ENCODE peak calls at places on chromosomes 6 and 20, in six cellular contexts. One of them, this sample, is unnamed.
A peak's percentile ranks its signal among the peaks of the same experiment; 100 is the strongest.

GRCh38 chr6:157556671-157557430 is 175.9 kb downstream of the ZDHHC14 start:
- DNase-seq in cardiac fibroblast: no peak
- DNase-seq in lung: no peak
- DNase-seq in IMR-90: no peak
- DNase-seq in psoas muscle: no peak
- DNase-seq in CD8-positive, alpha-beta T cell: no peak
- DNase-seq in this sample: peak; percentile 72

GRCh38 chr6:121216928-121217327 is 117.4 kb downstream of the TBC1D32 start:
- DNase-seq in cardiac fibroblast: peak; percentile 5
- DNase-seq in lung: no peak
- DNase-seq in IMR-90: peak; percentile 58
- DNase-seq in psoas muscle: no peak
- DNase-seq in CD8-positive, alpha-beta T cell: no peak
- DNase-seq in this sample: no peak

GRCh38 chr20:61767776-61768494 is 297.7 kb downstream of the TAF4 start:
- DNase-seq in cardiac fibroblast: no peak
- DNase-seq in lung: no peak
- DNase-seq in IMR-90: no peak
- DNase-seq in psoas muscle: no peak
- DNase-seq in CD8-positive, alpha-beta T cell: no peak
- DNase-seq in this sample: no peak

GRCh38 chr20:45036044-45036755 is 64.7 kb downstream of the KCNS1 start:
- DNase-seq in cardiac fibroblast: peak; percentile 63
- DNase-seq in lung: no peak
- DNase-seq in IMR-90: peak; percentile 80
- DNase-seq in psoas muscle: no peak
- DNase-seq in CD8-positive, alpha-beta T cell: no peak
- DNase-seq in this sample: no peak

GRCh38 chr20:63826753-63827152 is 4.3 kb downstream of the ZBTB46 start:
- DNase-seq in cardiac fibroblast: no peak
- DNase-seq in lung: no peak
- DNase-seq in IMR-90: peak; percentile 37
- DNase-seq in psoas muscle: no peak
- DNase-seq in CD8-positive, alpha-beta T cell: no peak
- DNase-seq in this sample: no peak

GRCh38 chr6:1524040-1524480 is 85.7 kb upstream of the FOXC1 start:
- DNase-seq in cardiac fibroblast: peak; percentile 65
- DNase-seq in lung: peak; percentile 49
- DNase-seq in IMR-90: peak; percentile 33
- DNase-seq in psoas muscle: peak; percentile 79
- DNase-seq in CD8-positive, alpha-beta T cell: peak; percentile 22
- DNase-seq in this sample: peak; percentile 21

GRCh38 chr6:152094992-152095592 is 287.6 kb downstream of the ESR1 start:
- DNase-seq in cardiac fibroblast: peak; percentile 97
- DNase-seq in lung: peak; percentile 77
- DNase-seq in IMR-90: peak; percentile 100
- DNase-seq in psoas muscle: peak; percentile 84
- DNase-seq in CD8-positive, alpha-beta T cell: no peak
- DNase-seq in this sample: peak; percentile 59

GRCh38 chr20:57947421-57948176 is 237.8 kb upstream of the PMEPA1 start:
- DNase-seq in cardiac fibroblast: no peak
- DNase-seq in lung: no peak
- DNase-seq in IMR-90: peak; percentile 3
- DNase-seq in psoas muscle: no peak
- DNase-seq in CD8-positive, alpha-beta T cell: no peak
- DNase-seq in this sample: no peak

GRCh38 chr20:40719330-40719729 is 30.3 kb upstream of the MAFB start:
- DNase-seq in cardiac fibroblast: no peak
- DNase-seq in lung: no peak
- DNase-seq in IMR-90: no peak
- DNase-seq in psoas muscle: no peak
- DNase-seq in CD8-positive, alpha-beta T cell: no peak
- DNase-seq in this sample: no peak

GRCh38 chr20:407097-407952 is 774 bp upstream of the RBCK1 start:
- DNase-seq in cardiac fibroblast: peak; percentile 80
- DNase-seq in lung: peak; percentile 68
- DNase-seq in IMR-90: peak; percentile 59
- DNase-seq in psoas muscle: peak; percentile 77
- DNase-seq in CD8-positive, alpha-beta T cell: no peak
- DNase-seq in this sample: peak; percentile 80

GRCh38 chr20:19370076-19371075 is 157.9 kb downstream of the SLC24A3 start:
- DNase-seq in cardiac fibroblast: no peak
- DNase-seq in lung: no peak
- DNase-seq in IMR-90: no peak
- DNase-seq in psoas muscle: no peak
- DNase-seq in CD8-positive, alpha-beta T cell: no peak
- DNase-seq in this sample: no peak

GRCh38 chr20:62936996-62937352 is 973 bp upstream of the GID8 start:
- DNase-seq in cardiac fibroblast: peak; percentile 47
- DNase-seq in lung: no peak
- DNase-seq in IMR-90: peak; percentile 83
- DNase-seq in psoas muscle: no peak
- DNase-seq in CD8-positive, alpha-beta T cell: no peak
- DNase-seq in this sample: no peak

GRCh38 chr20:8901237-8902025 is 167.5 kb upstream of the PLCB4 start:
- DNase-seq in cardiac fibroblast: no peak
- DNase-seq in lung: no peak
- DNase-seq in IMR-90: no peak
- DNase-seq in psoas muscle: peak; percentile 32
- DNase-seq in CD8-positive, alpha-beta T cell: no peak
- DNase-seq in this sample: no peak

GRCh38 chr6:54980511-54981275 is 134.1 kb downstream of the FAM83B start:
- DNase-seq in cardiac fibroblast: peak; percentile 43
- DNase-seq in lung: no peak
- DNase-seq in IMR-90: peak; percentile 90
- DNase-seq in psoas muscle: no peak
- DNase-seq in CD8-positive, alpha-beta T cell: no peak
- DNase-seq in this sample: no peak

GRCh38 chr6:81758221-81758620 is 5.7 kb upstream of the TENT5A start:
- DNase-seq in cardiac fibroblast: peak; percentile 48
- DNase-seq in lung: no peak
- DNase-seq in IMR-90: no peak
- DNase-seq in psoas muscle: no peak
- DNase-seq in CD8-positive, alpha-beta T cell: no peak
- DNase-seq in this sample: no peak

GRCh38 chr20:58452667-58453255 is 62.4 kb downstream of the APCDD1L start:
- DNase-seq in cardiac fibroblast: no peak
- DNase-seq in lung: no peak
- DNase-seq in IMR-90: no peak
- DNase-seq in psoas muscle: no peak
- DNase-seq in CD8-positive, alpha-beta T cell: no peak
- DNase-seq in this sample: no peak

GRCh38 chr20:47295921-47296426 is 60.5 kb downstream of the ZMYND8 start:
- DNase-seq in cardiac fibroblast: peak; percentile 58
- DNase-seq in lung: peak; percentile 50
- DNase-seq in IMR-90: no peak
- DNase-seq in psoas muscle: no peak
- DNase-seq in CD8-positive, alpha-beta T cell: no peak
- DNase-seq in this sample: no peak

GRCh38 chr6:158783167-158783450 is 36.1 kb downstream of the EZR start:
- DNase-seq in cardiac fibroblast: no peak
- DNase-seq in lung: no peak
- DNase-seq in IMR-90: no peak
- DNase-seq in psoas muscle: no peak
- DNase-seq in CD8-positive, alpha-beta T cell: no peak
- DNase-seq in this sample: no peak

GRCh38 chr6:160995271-160995670 is 3.7 kb downstream of the MAP3K4 start:
- DNase-seq in cardiac fibroblast: no peak
- DNase-seq in lung: no peak
- DNase-seq in IMR-90: no peak
- DNase-seq in psoas muscle: no peak
- DNase-seq in CD8-positive, alpha-beta T cell: no peak
- DNase-seq in this sample: no peak

GRCh38 chr20:63691711-63692435 is 4.6 kb upstream of the TNFRSF6B start:
- DNase-seq in cardiac fibroblast: no peak
- DNase-seq in lung: no peak
- DNase-seq in IMR-90: no peak
- DNase-seq in psoas muscle: no peak
- DNase-seq in CD8-positive, alpha-beta T cell: no peak
- DNase-seq in this sample: no peak

GRCh38 chr6:15628499-15629131 is 34.2 kb downstream of the DTNBP1 start:
- DNase-seq in cardiac fibroblast: peak; percentile 67
- DNase-seq in lung: no peak
- DNase-seq in IMR-90: peak; percentile 94
- DNase-seq in psoas muscle: no peak
- DNase-seq in CD8-positive, alpha-beta T cell: no peak
- DNase-seq in this sample: no peak

GRCh38 chr20:815914-816606 is 17.5 kb upstream of the FAM110A start:
- DNase-seq in cardiac fibroblast: peak; percentile 61
- DNase-seq in lung: peak; percentile 58
- DNase-seq in IMR-90: peak; percentile 43
- DNase-seq in psoas muscle: peak; percentile 54
- DNase-seq in CD8-positive, alpha-beta T cell: peak; percentile 44
- DNase-seq in this sample: peak; percentile 74

GRCh38 chr6:97462944-97463343 is 179.9 kb upstream of the MMS22L start:
- DNase-seq in cardiac fibroblast: no peak
- DNase-seq in lung: no peak
- DNase-seq in IMR-90: no peak
- DNase-seq in psoas muscle: no peak
- DNase-seq in CD8-positive, alpha-beta T cell: no peak
- DNase-seq in this sample: no peak

GRCh38 chr20:3661060-3661820 is 2.0 kb downstream of the GFRA4 start:
- DNase-seq in cardiac fibroblast: no peak
- DNase-seq in lung: no peak
- DNase-seq in IMR-90: no peak
- DNase-seq in psoas muscle: no peak
- DNase-seq in CD8-positive, alpha-beta T cell: no peak
- DNase-seq in this sample: no peak

GRCh38 chr20:36645998-36646397 is at the start of gene SLA2:
- DNase-seq in cardiac fibroblast: no peak
- DNase-seq in lung: no peak
- DNase-seq in IMR-90: no peak
- DNase-seq in psoas muscle: no peak
- DNase-seq in CD8-positive, alpha-beta T cell: peak; percentile 49
- DNase-seq in this sample: no peak
- H3K4me3 ChIP-seq in cardiac fibroblast: no peak within 1 kb of the TSS
- H3K4me3 ChIP-seq in lung: no peak within 1 kb of the TSS
- H3K4me3 ChIP-seq in IMR-90: no peak within 1 kb of the TSS
- H3K4me3 ChIP-seq in psoas muscle: no peak within 1 kb of the TSS
- H3K4me3 ChIP-seq in CD8-positive, alpha-beta T cell: peak within 1 kb of the TSS; percentile 79
- H3K4me3 ChIP-seq in this sample: no peak within 1 kb of the TSS

GRCh38 chr6:144093658-144094057 is 1.7 kb downstream of the SF3B5 start:
- DNase-seq in cardiac fibroblast: no peak
- DNase-seq in lung: no peak
- DNase-seq in IMR-90: no peak
- DNase-seq in psoas muscle: no peak
- DNase-seq in CD8-positive, alpha-beta T cell: no peak
- DNase-seq in this sample: no peak
- H3K4me3 ChIP-seq in cardiac fibroblast: no peak overlapping the region
- H3K4me3 ChIP-seq in lung: no peak overlapping the region
- H3K4me3 ChIP-seq in IMR-90: no peak overlapping the region
- H3K4me3 ChIP-seq in psoas muscle: peak overlapping the region; percentile 95
- H3K4me3 ChIP-seq in CD8-positive, alpha-beta T cell: no peak overlapping the region
- H3K4me3 ChIP-seq in this sample: peak overlapping the region; percentile 64

DNA sequence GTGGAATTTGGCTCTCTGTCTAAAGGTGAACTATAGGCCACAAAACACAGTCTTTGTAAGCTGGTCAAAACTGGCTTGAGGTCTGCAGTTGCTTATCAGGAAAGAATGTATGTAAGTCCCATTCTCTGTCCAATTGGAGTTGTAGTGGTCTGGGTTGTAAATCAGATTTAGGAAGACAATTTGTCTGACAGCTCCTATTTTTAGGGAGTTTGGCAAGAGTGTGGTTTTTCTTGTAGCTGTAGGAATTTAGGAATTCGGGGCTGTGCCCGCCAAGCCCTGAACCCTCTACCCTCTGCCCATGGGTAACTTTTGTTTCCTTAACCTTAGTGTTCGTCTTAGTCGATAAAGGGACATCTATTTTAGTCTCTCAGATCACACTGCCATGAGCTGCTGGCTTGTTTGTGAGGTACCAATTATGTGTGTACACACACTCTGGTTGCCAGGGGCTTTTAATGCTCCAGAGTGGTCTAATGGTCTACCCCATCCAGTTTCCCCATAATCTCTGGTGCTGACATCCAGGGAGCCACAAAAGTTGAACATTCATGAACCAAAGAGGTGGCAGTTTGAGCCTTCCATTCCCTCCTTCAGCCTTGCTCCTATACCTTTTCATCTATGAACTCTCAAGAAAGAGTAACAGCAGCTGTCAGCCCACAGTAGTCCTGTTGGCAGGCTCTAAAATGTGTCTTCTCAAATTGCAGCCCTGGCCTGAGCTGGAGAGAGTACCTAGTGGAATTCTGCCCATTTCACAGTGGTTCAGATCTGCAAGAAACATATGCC is 93.0 kb downstream of the ANKRD6 start:
- DNase-seq in cardiac fibroblast: no peak
- DNase-seq in lung: no peak
- DNase-seq in IMR-90: no peak
- DNase-seq in psoas muscle: no peak
- DNase-seq in CD8-positive, alpha-beta T cell: no peak
- DNase-seq in this sample: no peak
- H3K4me3 ChIP-seq in cardiac fibroblast: no peak overlapping the region
- H3K4me3 ChIP-seq in lung: no peak overlapping the region
- H3K4me3 ChIP-seq in IMR-90: no peak overlapping the region
- H3K4me3 ChIP-seq in psoas muscle: no peak overlapping the region
- H3K4me3 ChIP-seq in CD8-positive, alpha-beta T cell: no peak overlapping the region
- H3K4me3 ChIP-seq in this sample: no peak overlapping the region

GRCh38 chr6:110939429-110939828 is 19.1 kb upstream of the GTF3C6 start:
- DNase-seq in cardiac fibroblast: no peak
- DNase-seq in lung: no peak
- DNase-seq in IMR-90: no peak
- DNase-seq in psoas muscle: no peak
- DNase-seq in CD8-positive, alpha-beta T cell: no peak
- DNase-seq in this sample: no peak
- H3K4me3 ChIP-seq in cardiac fibroblast: no peak overlapping the region
- H3K4me3 ChIP-seq in lung: no peak overlapping the region
- H3K4me3 ChIP-seq in IMR-90: no peak overlapping the region
- H3K4me3 ChIP-seq in psoas muscle: no peak overlapping the region
- H3K4me3 ChIP-seq in CD8-positive, alpha-beta T cell: no peak overlapping the region
- H3K4me3 ChIP-seq in this sample: no peak overlapping the region

DNA sequence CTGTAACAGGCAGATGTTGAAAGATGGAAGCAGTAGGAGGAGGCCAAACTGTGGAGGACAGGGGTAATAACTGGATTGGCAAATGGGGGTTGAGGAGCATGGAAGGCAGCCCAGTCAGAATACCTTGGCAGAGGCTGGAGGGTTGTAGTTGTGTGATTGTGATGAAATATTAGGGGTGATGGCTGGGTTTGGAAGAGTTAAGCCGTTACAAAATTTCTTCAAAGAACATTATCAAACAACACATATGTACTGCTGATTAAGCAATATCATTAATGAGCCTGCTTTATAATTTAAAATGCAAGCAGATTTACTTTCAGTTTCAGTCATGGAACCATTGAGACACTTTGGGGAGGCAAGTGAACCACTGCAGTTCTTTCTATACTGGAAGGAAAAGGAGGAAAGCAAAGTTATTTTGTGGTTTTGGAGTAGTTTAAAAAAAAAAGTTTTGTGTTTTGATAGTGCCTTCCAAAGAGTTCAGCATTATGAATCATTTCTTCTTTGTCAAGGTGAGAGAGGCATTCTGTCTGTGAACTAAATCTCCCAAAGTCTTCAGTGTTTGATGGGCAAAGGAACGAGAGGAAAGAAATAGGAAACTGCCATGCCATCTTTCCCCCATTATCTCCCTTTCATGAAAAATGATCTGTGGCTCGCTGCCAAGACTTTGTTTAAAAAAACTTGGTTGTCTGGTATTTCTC is 20.7 kb downstream of the FOXO3 start:
- DNase-seq in cardiac fibroblast: peak; percentile 96
- DNase-seq in lung: peak; percentile 54
- DNase-seq in IMR-90: peak; percentile 84
- DNase-seq in psoas muscle: peak; percentile 76
- DNase-seq in CD8-positive, alpha-beta T cell: no peak
- DNase-seq in this sample: no peak
- H3K4me3 ChIP-seq in cardiac fibroblast: peak overlapping the region; percentile 1
- H3K4me3 ChIP-seq in lung: no peak overlapping the region
- H3K4me3 ChIP-seq in IMR-90: peak overlapping the region; percentile 2
- H3K4me3 ChIP-seq in psoas muscle: peak overlapping the region; percentile 2
- H3K4me3 ChIP-seq in CD8-positive, alpha-beta T cell: no peak overlapping the region
- H3K4me3 ChIP-seq in this sample: no peak overlapping the region

This sample was measured in pancreas.